ENCODE peak calls at places on chromosomes 16 and 17, in eight cellular contexts. G is neural progenitor cell, F is body of pancreas, W is activated B cell treated with CpG ODN at 0.5 μM for 24 hours, H is GM13976, Z is foreskin fibroblast, N is GM20000, V is AG10803. L is an unnamed sample.

GRCh38 chr17:50853015-50853615 is 13.0 kb downstream of the TOB1 start:
- DNase-seq in W (no peak), H (no peak), V (no peak), G (no peak), N (no peak), Z (no peak), F (no peak), L (no peak)

GRCh38 chr16:17801024-17801423 is 330.3 kb upstream of the XYLT1 start:
- DNase-seq in H (no peak), V (no peak), W (no peak), F (no peak), Z (peak), N (no peak), G (no peak), L (no peak)

GRCh38 chr17:13601317-13601775 is 383 bp downstream of the HS3ST3A1 start:
- DNase-seq in Z (peak), W (no peak), G (peak), H (peak), V (no peak), N (peak), F (no peak), L (no peak)

GRCh38 chr17:17151055-17151454 is 55.1 kb downstream of the PLD6 start:
- DNase-seq in G (no peak), Z (peak), H (no peak), N (no peak), V (peak), W (no peak), F (no peak), L (peak)

GRCh38 chr16:2768403-2769089 is 8.5 kb downstream of the ELOB start:
- DNase-seq in H (no peak), W (no peak), G (no peak), F (no peak), V (no peak), N (no peak), Z (no peak), L (peak)

GRCh38 chr17:29124931-29125270 is 55.3 kb downstream of the MYO18A start:
- DNase-seq in N (no peak), Z (peak), G (no peak), H (no peak), F (peak), W (no peak), V (no peak), L (no peak)

GRCh38 chr17:28478940-28479615 is 5.6 kb downstream of the SLC13A2 start:
- DNase-seq in F (no peak), H (no peak), Z (peak), G (no peak), V (no peak), N (no peak), W (no peak), L (no peak)

GRCh38 chr16:75053791-75054555 is 55.1 kb downstream of the ZNRF1 start:
- DNase-seq in F (peak), Z (peak), W (no peak), H (no peak), G (no peak), V (no peak), N (no peak), L (no peak)

GRCh38 chr16:73082608-73083007 is 34.7 kb upstream of the ZFHX3 start:
- DNase-seq in H (no peak), W (no peak), G (no peak), V (peak), Z (peak), N (no peak), F (no peak), L (peak)

GRCh38 chr17:74340470-74341023 is 14.5 kb downstream of the KIF19 start:
- DNase-seq in N (no peak), Z (no peak), G (no peak), F (no peak), V (no peak), W (no peak), H (no peak), L (no peak)

GRCh38 chr17:73973881-73974409 is 229.5 kb upstream of the RPL38 start:
- DNase-seq in G (no peak), F (peak), H (peak), Z (no peak), W (no peak), N (no peak), V (no peak), L (no peak)

GRCh38 chr17:82351713-82352488 is 7.1 kb upstream of the TEX19 start:
- DNase-seq in G (peak), N (peak), F (peak), H (peak), W (peak), V (peak), Z (peak), L (peak)

GRCh38 chr16:47475786-47476185 is 14.7 kb downstream of the PHKB start:
- DNase-seq in F (no peak), W (no peak), V (peak), Z (peak), N (no peak), G (no peak), H (no peak), L (peak)

GRCh38 chr17:65459667-65460415 is 101.6 kb downstream of the AXIN2 start:
- DNase-seq in H (no peak), W (no peak), G (no peak), Z (no peak), V (no peak), F (no peak), N (no peak), L (no peak)

GRCh38 chr17:74981979-74982662 is 5.3 kb upstream of the CDR2L start:
- DNase-seq in V (peak), F (peak), H (peak), W (peak), G (peak), N (peak), Z (peak), L (peak)

GRCh38 chr17:76131692-76132573 is 9.1 kb downstream of the FOXJ1 start:
- DNase-seq in H (no peak), W (no peak), Z (no peak), G (no peak), N (no peak), F (no peak), V (no peak), L (no peak)

GRCh38 chr17:17732892-17733670 is 51.8 kb downstream of the RAI1 start:
- DNase-seq in N (no peak), F (no peak), V (peak), G (no peak), W (no peak), H (no peak), Z (peak), L (peak)

GRCh38 chr17:40103082-40103741 is 2.8 kb upstream of the NR1D1 start:
- DNase-seq in V (no peak), Z (no peak), N (no peak), H (no peak), G (no peak), W (no peak), F (no peak), L (no peak)

GRCh38 chr17:11889266-11889665 is 108.0 kb downstream of the ZNF18 start:
- DNase-seq in W (no peak), Z (no peak), G (no peak), V (no peak), N (no peak), H (no peak), F (no peak), L (no peak)

GRCh38 chr16:84922351-84923135 is 88.8 kb downstream of the ZDHHC7 start:
- DNase-seq in G (peak), F (peak), N (no peak), Z (peak), W (no peak), H (no peak), V (peak), L (peak)

GRCh38 chr17:66655861-66656260 is 179.1 kb upstream of the CACNG5 start:
- DNase-seq in H (no peak), Z (peak), G (no peak), W (no peak), V (peak), N (no peak), F (no peak), L (peak)

GRCh38 chr16:17481741-17482140 is 11.0 kb upstream of the XYLT1 start:
- DNase-seq in H (no peak), F (no peak), V (no peak), N (no peak), G (no peak), W (no peak), Z (no peak), L (no peak)

GRCh38 chr16:52770828-52771227 is 223.9 kb upstream of the TOX3 start:
- DNase-seq in F (no peak), H (no peak), G (no peak), N (no peak), Z (no peak), V (no peak), W (no peak), L (no peak)

GRCh38 chr16:77385481-77385880 is 49.4 kb downstream of the ADAMTS18 start:
- DNase-seq in G (no peak), W (no peak), F (no peak), V (no peak), Z (no peak), N (no peak), H (no peak), L (no peak)

GRCh38 chr17:16141685-16142084 is 73.6 kb downstream of the NCOR1 start:
- DNase-seq in W (no peak), V (no peak), Z (no peak), G (no peak), N (no peak), H (no peak), F (no peak), L (no peak)

GRCh38 chr17:50863931-50864330 is 2.2 kb downstream of the TOB1 start:
- DNase-seq in N (no peak), W (no peak), H (no peak), G (no peak), Z (no peak), F (no peak), V (no peak), L (no peak)

GRCh38 chr17:2057714-2058520 is 3.0 kb downstream of the HIC1 start:
- DNase-seq in V (no peak), G (no peak), H (peak), Z (no peak), N (no peak), W (peak), F (no peak), L (peak)

GRCh38 chr17:82960419-82961271 is 118.8 kb upstream of the METRNL start:
- DNase-seq in F (peak), H (no peak), G (no peak), W (no peak), V (no peak), N (no peak), Z (no peak), L (no peak)

GRCh38 chr17:7351665-7352558 is at the start of gene KCTD11:
- DNase-seq in H (peak), G (peak), N (peak), Z (peak), F (peak), V (peak), W (peak), L (peak)
- TF ChIP-seq CTCF in H (peak), G (peak), N (no peak), Z (peak), F (peak), V (peak), W (no peak), L (peak)

GRCh38 chr17:7589204-7589868 is 558 bp downstream of the SOX15 start:
- DNase-seq in G (peak), V (peak), N (peak), Z (peak), W (peak), F (peak), H (peak), L (peak)
- TF ChIP-seq CTCF in G (peak), V (peak), N (peak), Z (peak), W (peak), F (peak), H (peak), L (peak)

GRCh38 chr16:89491974-89492687 is 1.8 kb upstream of the ANKRD11 start:
- DNase-seq in N (no peak), Z (no peak), F (no peak), W (no peak), H (no peak), V (no peak), G (no peak), L (no peak)

GRCh38 chr16:89489731-89490385 is 503 bp downstream of the ANKRD11 start:
- DNase-seq in H (peak), F (peak), W (no peak), G (no peak), Z (no peak), V (no peak), N (no peak), L (no peak)

GRCh38 chr16:89489040-89489721 is 1.2 kb downstream of the ANKRD11 start:
- DNase-seq in N (peak), V (peak), W (peak), Z (peak), F (peak), G (peak), H (peak), L (peak)

GRCh38 chr16:89491238-89491869 is 993 bp upstream of the ANKRD11 start:
- DNase-seq in V (peak), N (no peak), W (no peak), F (no peak), Z (peak), G (peak), H (peak), L (peak)

DNA sequence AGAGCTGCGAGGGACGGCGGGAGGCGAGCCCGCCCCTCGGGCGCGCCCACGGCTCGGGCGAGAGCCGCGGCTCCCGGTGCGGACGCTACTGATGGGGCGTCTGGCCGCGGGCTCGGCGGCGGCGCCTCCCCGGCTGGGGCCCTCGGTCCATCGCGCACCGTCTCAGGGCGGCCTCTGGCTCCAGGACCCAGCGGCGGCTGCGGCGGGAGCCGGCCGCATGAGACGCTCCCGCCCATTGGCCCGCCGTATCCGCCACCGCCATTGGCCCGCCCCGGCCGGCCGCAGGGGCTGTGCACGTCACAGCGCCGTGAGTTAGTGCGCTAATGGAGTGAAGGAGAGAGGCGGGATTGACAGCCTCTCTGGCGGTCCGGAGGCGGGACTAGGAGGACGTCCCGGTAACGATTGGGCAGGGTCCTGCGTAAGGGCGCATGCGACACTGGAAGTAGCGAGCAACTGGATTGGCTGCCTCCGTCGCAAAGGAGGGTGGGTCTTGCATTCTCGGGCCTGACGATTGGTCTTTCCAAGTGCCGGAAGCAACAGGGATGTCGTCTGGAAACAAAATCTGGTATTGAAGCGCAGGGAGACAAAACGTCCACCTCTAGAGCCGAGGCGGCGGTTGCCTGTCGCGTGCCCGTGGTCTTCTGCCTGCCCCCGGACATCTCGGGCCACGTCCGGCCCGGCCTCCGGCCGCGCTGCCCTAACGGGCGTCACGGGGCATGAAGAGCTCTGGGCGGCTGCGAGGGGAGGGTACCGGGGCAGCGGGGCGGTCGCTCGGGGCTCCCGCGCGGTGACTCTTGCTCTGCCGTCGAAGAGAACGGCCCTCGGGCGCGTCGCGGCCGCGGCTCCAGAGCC is at the start of gene ANKRD11:
- DNase-seq in V (peak), H (peak), G (peak), W (peak), Z (peak), F (peak), N (peak), L (peak)
- TF ChIP-seq CTCF in V (no peak), H (no peak), G (no peak), W (no peak), Z (no peak), F (no peak), N (no peak), L (no peak)

GRCh38 chr16:27325736-27326135 is 12.0 kb downstream of the IL4R start:
- DNase-seq in N (no peak), H (no peak), F (no peak), G (no peak), W (no peak), V (no peak), Z (no peak), L (no peak)

GRCh38 chr16:27328937-27329336 is 15.2 kb downstream of the IL4R start:
- DNase-seq in H (no peak), F (no peak), V (no peak), N (no peak), Z (no peak), G (no peak), W (no peak), L (no peak)

GRCh38 chr16:27326738-27327585 is 13.2 kb downstream of the IL4R start:
- DNase-seq in F (peak), W (no peak), V (peak), N (no peak), H (peak), Z (peak), G (peak), L (peak)

GRCh38 chr16:27326251-27326650 is 12.5 kb downstream of the IL4R start:
- DNase-seq in F (no peak), N (no peak), V (no peak), G (no peak), H (no peak), Z (no peak), W (no peak), L (no peak)

GRCh38 chr16:27327586-27327915 is 13.8 kb downstream of the IL4R start:
- DNase-seq in F (no peak), N (no peak), V (no peak), G (no peak), Z (no peak), W (no peak), H (no peak), L (no peak)
- TF ChIP-seq CTCF in F (no peak), N (no peak), V (no peak), G (no peak), Z (no peak), W (no peak), H (no peak), L (no peak)

DNA sequence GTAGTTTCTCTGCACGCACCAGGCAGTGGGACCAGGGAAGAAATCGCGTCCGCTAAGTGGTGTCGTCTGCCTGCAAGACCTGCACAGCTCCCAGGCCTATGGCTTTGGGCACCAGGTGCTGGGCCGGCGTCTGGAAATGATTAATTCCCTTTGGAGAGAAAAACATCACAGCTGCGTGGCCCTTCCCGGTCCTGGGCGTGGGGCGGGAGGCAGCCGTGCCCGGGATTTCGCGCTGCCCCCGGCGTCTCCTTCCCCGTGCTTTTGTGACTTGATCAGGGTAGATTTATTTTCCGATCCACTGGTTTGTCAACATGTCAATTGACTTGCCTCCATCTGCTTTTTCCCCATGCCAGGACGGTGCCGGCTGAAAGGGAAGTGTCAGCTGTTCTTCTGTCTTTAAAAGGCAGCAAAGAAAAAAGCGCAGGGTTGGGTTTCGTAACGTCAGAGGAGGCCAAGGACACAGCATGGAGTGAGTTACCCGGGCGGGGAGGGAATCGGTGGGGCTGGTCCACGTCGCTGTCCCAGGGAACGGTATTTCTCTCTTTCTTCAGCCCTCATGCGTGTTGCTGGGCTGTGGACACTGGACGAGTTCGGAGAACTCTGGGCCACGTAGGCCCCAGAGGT is 188.2 kb upstream of the ZNF469 start:
- DNase-seq in G (no peak), F (no peak), Z (peak), W (no peak), N (peak), H (no peak), V (peak), L (peak)
- TF ChIP-seq CTCF in G (no peak), F (no peak), Z (no peak), W (no peak), N (no peak), H (no peak), V (no peak), L (no peak)

GRCh38 chr16:749010-749409 is 8.2 kb upstream of the CIAO3 start:
- DNase-seq in V (peak), W (no peak), F (no peak), N (no peak), H (no peak), G (no peak), Z (peak), L (peak)

GRCh38 chr16:743794-744500 is 3.1 kb upstream of the CIAO3 start:
- DNase-seq in H (no peak), Z (no peak), N (no peak), V (no peak), G (no peak), F (no peak), W (no peak), L (no peak)

GRCh38 chr16:747978-748746 is 7.4 kb upstream of the CIAO3 start:
- DNase-seq in N (no peak), V (no peak), F (no peak), H (no peak), G (no peak), Z (no peak), W (no peak), L (no peak)

GRCh38 chr16:746637-747036 is 5.8 kb upstream of the CIAO3 start:
- DNase-seq in G (no peak), N (no peak), V (no peak), H (no peak), W (no peak), Z (no peak), F (no peak), L (no peak)

DNA sequence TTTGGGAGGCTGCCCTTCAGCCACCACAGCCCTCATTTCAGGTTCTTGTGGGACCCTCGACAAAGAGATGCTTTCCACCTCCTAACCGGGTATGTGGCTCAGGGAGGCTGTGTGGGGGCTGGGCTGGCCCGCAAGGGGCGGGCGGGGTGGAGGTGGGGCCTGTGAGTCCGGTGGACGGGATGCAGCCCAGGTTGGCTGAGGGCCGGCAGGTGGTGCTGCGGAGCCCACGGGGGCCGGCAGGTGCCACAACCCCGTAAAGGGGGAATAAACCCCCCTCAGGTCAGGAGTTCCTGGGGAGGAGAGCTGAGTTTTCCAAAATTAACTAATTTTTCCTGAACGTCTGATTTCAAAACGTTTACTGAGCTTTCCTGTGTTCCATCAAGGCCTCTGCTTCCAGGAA is 4.9 kb upstream of the CIAO3 start:
- DNase-seq in Z (no peak), F (no peak), W (no peak), N (peak), V (no peak), H (peak), G (peak), L (no peak)
- TF ChIP-seq CTCF in Z (peak), F (peak), W (no peak), N (peak), V (peak), H (no peak), G (peak), L (peak)

DNA sequence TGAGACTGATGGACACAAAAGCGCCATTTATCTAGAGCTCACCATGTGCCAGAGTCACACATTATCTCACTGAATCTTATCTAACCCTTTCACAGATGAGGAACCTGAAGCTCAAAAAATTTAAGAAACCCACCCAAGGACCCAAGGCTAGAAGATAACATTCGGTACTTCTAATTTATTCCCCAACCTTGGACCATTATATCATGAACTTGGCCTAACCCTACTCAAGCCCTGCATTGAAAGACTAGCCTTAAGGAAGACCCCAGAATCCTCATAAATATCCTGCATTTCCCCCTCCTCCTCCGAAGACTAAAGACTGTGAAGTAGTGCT is 548 bp upstream of the DYNC1LI2 start:
- DNase-seq in F (no peak), H (no peak), V (no peak), N (no peak), G (no peak), W (no peak), Z (no peak), L (no peak)
- TF ChIP-seq CTCF in F (no peak), H (no peak), V (no peak), N (no peak), G (no peak), W (no peak), Z (no peak), L (no peak)

L was measured in choroid plexus epithelial cell.